ENCODE peak calls at places on chromosomes 11 and 22, in eight cellular contexts. N is HFFc6; S is CD8-positive, alpha-beta T cell; Z is cardiac fibroblast; X is cardiac muscle cell; K is A549; A is fibroblast of mammary gland; R is NB4. C is an unnamed sample.

GRCh38 chr22:49426618-49427266 is 400.9 kb downstream of the BRD1 start:
- DNase-seq in N (no peak), S (no peak), Z (no peak), X (no peak), K (no peak), A (no peak), R (no peak), C (no peak)

GRCh38 chr11:47400813-47401279 is 7.5 kb upstream of the SLC39A13 start:
- DNase-seq in N (no peak), S (no peak), Z (no peak), X (no peak), K (no peak), A (no peak), R (peak), C (no peak)

GRCh38 chr11:131980878-131981668 is 610.7 kb downstream of the NTM start:
- DNase-seq in N (no peak), S (no peak), Z (peak), X (no peak), K (no peak), A (no peak), R (no peak), C (no peak)

GRCh38 chr11:115199501-115199900 is 304.7 kb downstream of the CADM1 start:
- DNase-seq in N (no peak), S (no peak), Z (no peak), X (no peak), K (no peak), A (no peak), R (no peak), C (no peak)

GRCh38 chr11:8597182-8597581 is 3.2 kb upstream of the STK33 start:
- DNase-seq in N (peak), S (no peak), Z (peak), X (no peak), K (peak), A (peak), R (peak), C (no peak)

GRCh38 chr11:112885744-112886706 is 75.2 kb upstream of the NCAM1 start:
- DNase-seq in N (no peak), S (no peak), Z (no peak), X (no peak), K (no peak), A (no peak), R (no peak), C (no peak)

GRCh38 chr11:11379661-11380060 is 26.6 kb upstream of the CSNK2A3 start:
- DNase-seq in N (no peak), S (no peak), Z (no peak), X (no peak), K (no peak), A (no peak), R (no peak), C (no peak)

GRCh38 chr11:2898366-2899079 is 12.9 kb upstream of the CDKN1C start:
- DNase-seq in N (peak), S (peak), Z (peak), X (no peak), K (peak), A (peak), R (peak), C (peak)

GRCh38 chr11:17906436-17906835 is 106.4 kb downstream of the SERGEF start:
- DNase-seq in N (no peak), S (no peak), Z (no peak), X (peak), K (peak), A (no peak), R (peak), C (peak)

GRCh38 chr11:46845440-46845739 is 690 bp downstream of the CKAP5 start:
- DNase-seq in N (peak), S (no peak), Z (no peak), X (no peak), K (no peak), A (peak), R (no peak), C (no peak)

GRCh38 chr11:46210133-46210636 is 67.3 kb upstream of the CREB3L1 start:
- DNase-seq in N (peak), S (no peak), Z (peak), X (no peak), K (peak), A (peak), R (peak), C (peak)

GRCh38 chr11:62999649-63000048 is 14.9 kb upstream of the SLC22A6 start:
- DNase-seq in N (no peak), S (no peak), Z (no peak), X (no peak), K (no peak), A (no peak), R (no peak), C (peak)

GRCh38 chr22:44914026-44914721 is 95.6 kb downstream of the PHF21B start:
- DNase-seq in N (no peak), S (no peak), Z (no peak), X (no peak), K (no peak), A (no peak), R (no peak), C (no peak)

GRCh38 chr11:120128392-120129172 is 9.3 kb downstream of the TRIM29 start:
- DNase-seq in N (peak), S (no peak), Z (peak), X (no peak), K (peak), A (peak), R (peak), C (peak)

GRCh38 chr22:36343720-36344105 is 44.1 kb downstream of the MYH9 start:
- DNase-seq in N (no peak), S (no peak), Z (no peak), X (no peak), K (no peak), A (no peak), R (no peak), C (no peak)

GRCh38 chr11:12727556-12728070 is 53.4 kb downstream of the TEAD1 start:
- DNase-seq in N (peak), S (no peak), Z (peak), X (no peak), K (no peak), A (no peak), R (no peak), C (no peak)

GRCh38 chr11:120168960-120169681 is 31.2 kb upstream of the TRIM29 start:
- DNase-seq in N (no peak), S (peak), Z (peak), X (peak), K (peak), A (peak), R (peak), C (peak)

GRCh38 chr22:31295831-31296230 is 3.5 kb upstream of the PIK3IP1 start:
- DNase-seq in N (peak), S (no peak), Z (peak), X (no peak), K (no peak), A (peak), R (no peak), C (no peak)

GRCh38 chr22:17237031-17237668 is 17.9 kb upstream of the ADA2 start:
- DNase-seq in N (no peak), S (no peak), Z (no peak), X (no peak), K (no peak), A (no peak), R (peak), C (no peak)

GRCh38 chr11:613369-613968 is 2.3 kb downstream of the IRF7 start:
- DNase-seq in N (no peak), S (peak), Z (peak), X (peak), K (peak), A (peak), R (peak), C (peak)

GRCh38 chr22:20439556-20439927 is 1.9 kb upstream of the SCARF2 start:
- DNase-seq in N (no peak), S (no peak), Z (no peak), X (no peak), K (no peak), A (no peak), R (no peak), C (no peak)

GRCh38 chr11:17853280-17853679 is 118.7 kb downstream of the KCNC1 start:
- DNase-seq in N (no peak), S (no peak), Z (no peak), X (no peak), K (no peak), A (no peak), R (no peak), C (no peak)

GRCh38 chr22:40991298-40991697 is 40.1 kb downstream of the RBX1 start:
- DNase-seq in N (no peak), S (no peak), Z (no peak), X (no peak), K (no peak), A (no peak), R (no peak), C (no peak)

GRCh38 chr11:85712953-85713352 is 27.0 kb upstream of the CCDC89 start:
- DNase-seq in N (peak), S (no peak), Z (no peak), X (no peak), K (no peak), A (no peak), R (no peak), C (no peak)

GRCh38 chr11:67056640-67057409 is at the start of gene RHOD:
- DNase-seq in N (no peak), S (peak), Z (no peak), X (peak), K (no peak), A (no peak), R (no peak), C (peak)

GRCh38 chr22:24069721-24070120 is 58.6 kb downstream of the CABIN1 start:
- DNase-seq in N (no peak), S (no peak), Z (no peak), X (no peak), K (no peak), A (no peak), R (no peak), C (no peak)

DNA sequence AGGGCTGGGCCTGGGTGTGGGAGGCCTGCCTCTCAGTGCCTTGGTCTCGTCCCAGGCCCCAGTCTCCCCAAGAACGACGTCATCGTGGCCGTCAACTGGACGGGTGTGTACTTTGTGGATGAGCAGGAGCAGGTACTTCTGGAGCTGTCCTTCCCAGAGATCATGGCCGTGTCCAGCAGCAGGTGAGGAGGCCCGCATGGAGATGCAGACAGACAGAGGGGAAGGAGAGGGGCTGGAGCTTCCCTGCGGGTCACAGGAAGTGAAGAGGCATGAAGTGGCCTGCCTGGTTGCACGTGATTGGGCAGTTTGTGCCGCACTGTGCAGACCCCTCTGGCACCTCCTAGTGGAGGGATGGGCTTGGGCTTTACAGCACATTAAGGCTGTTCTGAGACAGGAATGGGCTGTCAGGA is 70.4 kb downstream of the MYO7A start:
- DNase-seq in N (no peak), S (no peak), Z (peak), X (peak), K (peak), A (peak), R (peak), C (peak)
- TF ChIP-seq CTCF in N (peak), S (no peak), Z (peak), X (peak), K (peak), A (peak), R (peak), C (no peak)

DNA sequence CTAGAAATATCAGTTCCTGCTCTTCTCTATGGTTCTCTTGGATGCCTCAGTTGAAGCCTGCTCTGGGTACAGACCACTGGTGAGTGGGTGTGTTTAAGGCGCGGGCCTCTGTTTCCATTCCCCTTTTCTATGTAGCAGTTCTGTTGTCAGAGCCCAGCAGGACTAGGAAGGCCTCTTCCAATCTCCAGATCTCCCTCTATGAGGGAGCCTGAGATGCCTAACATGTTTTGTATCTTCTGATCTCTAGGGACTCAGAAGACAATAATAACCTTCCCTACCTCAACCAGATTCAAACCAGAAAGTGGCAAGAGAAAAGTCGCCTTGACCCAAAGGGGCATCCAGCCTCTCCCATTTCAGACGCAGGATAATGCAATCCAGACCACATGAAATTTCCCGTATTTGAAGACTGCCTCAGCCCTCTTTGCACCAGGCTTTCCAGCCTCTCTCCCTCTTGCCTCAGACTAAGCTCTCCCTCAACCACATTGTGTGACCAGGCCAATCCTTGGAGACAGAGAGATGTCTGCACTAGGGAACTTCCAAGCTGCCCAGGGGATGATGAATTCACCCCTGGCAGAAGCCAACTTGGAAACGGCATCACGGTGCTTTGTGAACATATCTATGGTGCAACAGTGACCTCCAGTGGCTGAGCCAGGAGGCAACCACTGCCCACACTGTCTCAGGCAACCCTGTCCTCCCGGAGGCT is 150.1 kb upstream of the UBASH3B start:
- DNase-seq in N (peak), S (peak), Z (peak), X (peak), K (peak), A (peak), R (peak), C (peak)
- TF ChIP-seq CTCF in N (peak), S (peak), Z (peak), X (peak), K (peak), A (peak), R (peak), C (peak)

DNA sequence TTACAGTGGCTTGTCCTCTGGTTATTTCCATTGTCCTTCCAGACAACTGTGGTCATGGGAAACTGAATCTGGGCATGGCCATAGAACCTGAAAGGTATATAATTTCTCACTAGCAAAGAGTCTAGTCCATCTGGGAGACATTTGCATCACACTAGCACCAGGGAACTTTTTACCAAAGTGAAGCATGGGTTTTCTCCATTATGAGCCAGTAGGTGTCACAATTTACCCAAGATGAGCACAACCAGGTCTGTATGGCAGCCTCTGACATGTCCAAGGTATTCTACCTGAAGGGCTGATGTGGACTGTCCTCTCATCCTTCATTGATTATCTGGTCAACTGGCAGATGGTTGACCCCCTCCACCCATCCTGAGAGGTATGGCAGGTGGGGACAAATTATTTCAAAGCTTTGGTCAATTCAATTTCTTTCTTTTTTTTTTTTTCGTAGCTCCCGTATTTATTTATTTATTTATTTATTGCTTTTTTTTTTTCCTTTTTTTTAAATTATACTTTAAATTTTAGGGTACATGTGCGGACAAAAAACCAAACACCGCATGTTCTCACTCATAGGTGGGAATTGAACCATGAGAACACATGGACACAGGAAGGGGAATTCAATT is 425.9 kb downstream of the TMEM135 start:
- DNase-seq in N (peak), S (no peak), Z (peak), X (peak), K (peak), A (peak), R (peak), C (peak)
- TF ChIP-seq CTCF in N (peak), S (no peak), Z (peak), X (no peak), K (no peak), A (peak), R (peak), C (peak)

DNA sequence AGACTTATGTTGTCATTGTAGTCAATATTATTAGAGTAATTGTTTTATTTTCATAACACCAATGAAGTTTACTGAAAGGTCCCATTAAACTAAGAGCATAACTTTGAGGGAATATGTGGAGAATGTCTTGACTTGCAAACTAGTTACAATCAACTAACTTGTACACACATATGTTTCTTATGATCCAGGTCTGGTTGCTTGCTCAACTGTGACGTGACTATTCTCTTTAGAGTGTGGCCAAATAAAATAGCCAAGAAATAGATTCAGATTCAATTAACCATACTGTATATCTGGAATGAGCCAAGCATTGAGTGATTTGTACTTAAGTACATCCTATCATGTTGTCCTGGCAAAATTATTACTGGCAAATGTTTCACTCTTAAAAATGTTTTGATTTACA is 101.7 kb downstream of the METTL15 start:
- DNase-seq in N (no peak), S (no peak), Z (no peak), X (no peak), K (no peak), A (peak), R (no peak), C (no peak)
- TF ChIP-seq CTCF in N (no peak), S (no peak), Z (no peak), X (no peak), K (no peak), A (no peak), R (no peak), C (no peak)

GRCh38 chr11:74877132-74877531 is 71.8 kb downstream of the XRRA1 start:
- DNase-seq in N (peak), S (no peak), Z (peak), X (no peak), K (peak), A (peak), R (peak), C (no peak)
- TF ChIP-seq CTCF in N (peak), S (peak), Z (peak), X (peak), K (peak), A (peak), R (peak), C (peak)

GRCh38 chr11:65425105-65425970 is 2.7 kb downstream of the NEAT1 start:
- DNase-seq in N (peak), S (peak), Z (peak), X (no peak), K (peak), A (peak), R (peak), C (peak)
- TF ChIP-seq CTCF in N (peak), S (no peak), Z (no peak), X (peak), K (no peak), A (no peak), R (no peak), C (no peak)

C was measured in Calu3.